ENCODE peak calls at places on chromosome 16, in four cellular contexts. One of them, this sample, is unnamed.
A peak's percentile ranks its signal among the peaks of the same experiment; 100 is the strongest.

GRCh38 chr16:27285676-27286196 is 17.2 kb upstream of the NSMCE1 start:
- DNase-seq in neural crest cell: no peak
- DNase-seq in psoas muscle: no peak
- DNase-seq in A549: no peak
- DNase-seq in this sample: no peak

GRCh38 chr16:54431041-54431996 is 144.7 kb upstream of the IRX3 start:
- DNase-seq in neural crest cell: no peak
- DNase-seq in psoas muscle: no peak
- DNase-seq in A549: no peak
- DNase-seq in this sample: no peak

GRCh38 chr16:82067042-82067809 is 32.2 kb downstream of the HSD17B2 start:
- DNase-seq in neural crest cell: no peak
- DNase-seq in psoas muscle: no peak
- DNase-seq in A549: no peak
- DNase-seq in this sample: no peak

GRCh38 chr16:57660715-57661463 is 7.2 kb upstream of the ADGRG3 start:
- DNase-seq in neural crest cell: no peak
- DNase-seq in psoas muscle: no peak
- DNase-seq in A549: no peak
- DNase-seq in this sample: no peak

GRCh38 chr16:11257131-11257938 is 1.3 kb upstream of the SOCS1 start:
- DNase-seq in neural crest cell: peak; percentile 61
- DNase-seq in psoas muscle: peak; percentile 68
- DNase-seq in A549: peak; percentile 91
- DNase-seq in this sample: peak; percentile 82

GRCh38 chr16:69861276-69862030 is 89.7 kb upstream of the CLEC18A start:
- DNase-seq in neural crest cell: no peak
- DNase-seq in psoas muscle: peak; percentile 26
- DNase-seq in A549: no peak
- DNase-seq in this sample: no peak

GRCh38 chr16:53817812-53818211 is 113.9 kb downstream of the FTO start:
- DNase-seq in neural crest cell: no peak
- DNase-seq in psoas muscle: no peak
- DNase-seq in A549: no peak
- DNase-seq in this sample: no peak

GRCh38 chr16:81551141-81551808 is 106.7 kb downstream of the CMIP start:
- DNase-seq in neural crest cell: no peak
- DNase-seq in psoas muscle: no peak
- DNase-seq in A549: no peak
- DNase-seq in this sample: peak; percentile 29

GRCh38 chr16:59907671-59908070 is 1173.6 kb upstream of the GOT2 start:
- DNase-seq in neural crest cell: no peak
- DNase-seq in psoas muscle: no peak
- DNase-seq in A549: no peak
- DNase-seq in this sample: no peak

GRCh38 chr16:61237804-61238485 is 798.3 kb downstream of the CDH8 start:
- DNase-seq in neural crest cell: no peak
- DNase-seq in psoas muscle: no peak
- DNase-seq in A549: no peak
- DNase-seq in this sample: no peak

GRCh38 chr16:5036228-5037156 is 2.8 kb upstream of the NAGPA start:
- DNase-seq in neural crest cell: no peak
- DNase-seq in psoas muscle: no peak
- DNase-seq in A549: no peak
- DNase-seq in this sample: no peak

GRCh38 chr16:12468552-12468951 is 335.1 kb downstream of the CPPED1 start:
- DNase-seq in neural crest cell: no peak
- DNase-seq in psoas muscle: no peak
- DNase-seq in A549: no peak
- DNase-seq in this sample: no peak
- TF ChIP-seq CTCF in neural crest cell: peak; percentile 34
- TF ChIP-seq CTCF in psoas muscle: no peak
- TF ChIP-seq CTCF in A549: no peak
- TF ChIP-seq CTCF in this sample: no peak

GRCh38 chr16:85566502-85567100 is 46.5 kb upstream of the GSE1 start:
- DNase-seq in neural crest cell: peak; percentile 49
- DNase-seq in psoas muscle: no peak
- DNase-seq in A549: no peak
- DNase-seq in this sample: no peak
- TF ChIP-seq CTCF in neural crest cell: peak; percentile 49
- TF ChIP-seq CTCF in psoas muscle: no peak
- TF ChIP-seq CTCF in A549: no peak
- TF ChIP-seq CTCF in this sample: no peak

GRCh38 chr16:50747206-50747956 is 5.5 kb downstream of the CYLD start:
- DNase-seq in neural crest cell: no peak
- DNase-seq in psoas muscle: no peak
- DNase-seq in A549: no peak
- DNase-seq in this sample: peak; percentile 25
- TF ChIP-seq CTCF in neural crest cell: peak; percentile 59
- TF ChIP-seq CTCF in psoas muscle: peak; percentile 46
- TF ChIP-seq CTCF in A549: no peak
- TF ChIP-seq CTCF in this sample: peak; percentile 79

GRCh38 chr16:89009343-89010209 is 32.6 kb upstream of the CBFA2T3 start:
- DNase-seq in neural crest cell: no peak
- DNase-seq in psoas muscle: peak; percentile 12
- DNase-seq in A549: no peak
- DNase-seq in this sample: peak; percentile 51

GRCh38 chr16:89006036-89006752 is 29.2 kb upstream of the CBFA2T3 start:
- DNase-seq in neural crest cell: no peak
- DNase-seq in psoas muscle: peak; percentile 4
- DNase-seq in A549: no peak
- DNase-seq in this sample: no peak

GRCh38 chr16:89010210-89010925 is 33.4 kb upstream of the CBFA2T3 start:
- DNase-seq in neural crest cell: no peak
- DNase-seq in psoas muscle: peak; percentile 7
- DNase-seq in A549: no peak
- DNase-seq in this sample: no peak

GRCh38 chr16:89005201-89006035 is 28.4 kb upstream of the CBFA2T3 start:
- DNase-seq in neural crest cell: no peak
- DNase-seq in psoas muscle: peak; percentile 11
- DNase-seq in A549: no peak
- DNase-seq in this sample: no peak

DNA sequence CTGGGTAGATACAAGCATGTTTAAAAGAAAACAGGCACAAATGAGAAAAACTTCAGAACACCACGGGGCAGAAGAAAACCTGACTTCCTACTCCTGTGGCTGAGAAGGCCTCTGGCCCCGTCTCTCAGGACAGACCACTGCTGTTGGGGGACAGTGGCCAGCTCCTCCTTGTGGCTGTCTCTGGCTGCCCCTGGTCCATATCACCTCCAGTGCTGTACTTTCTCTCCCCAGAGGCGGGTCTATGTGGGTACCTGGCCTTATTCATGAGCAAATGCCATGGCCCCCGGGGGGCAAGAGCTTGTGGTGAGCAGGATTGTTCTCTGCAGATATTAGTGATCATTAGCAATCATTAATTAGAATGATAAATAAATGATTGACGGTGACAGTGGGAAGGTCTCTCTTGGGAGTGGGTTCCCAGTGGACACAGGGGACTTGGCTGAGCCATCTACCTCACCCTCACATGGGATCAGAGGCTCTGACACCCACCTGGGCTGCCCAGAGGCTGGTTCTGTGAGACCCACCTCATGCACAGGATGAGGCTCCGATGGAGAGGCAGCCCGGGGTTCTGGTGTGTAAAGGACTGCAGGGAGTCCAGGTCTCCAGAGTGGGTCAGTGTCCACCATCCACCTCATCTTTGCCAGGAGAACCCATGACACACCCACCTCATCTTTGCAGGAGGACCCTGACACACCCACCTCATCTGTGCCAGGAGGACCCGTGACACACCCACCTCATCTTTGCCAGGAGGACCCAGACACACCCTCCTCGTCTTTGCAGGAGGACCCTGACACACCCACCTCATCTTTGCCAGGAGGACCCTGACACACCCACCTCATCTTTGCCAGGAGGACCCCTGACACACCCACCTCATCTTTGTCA is 30.6 kb upstream of the CBFA2T3 start:
- DNase-seq in neural crest cell: no peak
- DNase-seq in psoas muscle: peak; percentile 1
- DNase-seq in A549: no peak
- DNase-seq in this sample: no peak
- TF ChIP-seq CTCF in neural crest cell: no peak
- TF ChIP-seq CTCF in psoas muscle: no peak
- TF ChIP-seq CTCF in A549: no peak
- TF ChIP-seq CTCF in this sample: no peak

GRCh38 chr16:17053536-17054160 is 417.1 kb downstream of the XYLT1 start:
- DNase-seq in neural crest cell: no peak
- DNase-seq in psoas muscle: no peak
- DNase-seq in A549: no peak
- DNase-seq in this sample: no peak
- TF ChIP-seq CTCF in neural crest cell: peak; percentile 23
- TF ChIP-seq CTCF in psoas muscle: no peak
- TF ChIP-seq CTCF in A549: no peak
- TF ChIP-seq CTCF in this sample: no peak

DNA sequence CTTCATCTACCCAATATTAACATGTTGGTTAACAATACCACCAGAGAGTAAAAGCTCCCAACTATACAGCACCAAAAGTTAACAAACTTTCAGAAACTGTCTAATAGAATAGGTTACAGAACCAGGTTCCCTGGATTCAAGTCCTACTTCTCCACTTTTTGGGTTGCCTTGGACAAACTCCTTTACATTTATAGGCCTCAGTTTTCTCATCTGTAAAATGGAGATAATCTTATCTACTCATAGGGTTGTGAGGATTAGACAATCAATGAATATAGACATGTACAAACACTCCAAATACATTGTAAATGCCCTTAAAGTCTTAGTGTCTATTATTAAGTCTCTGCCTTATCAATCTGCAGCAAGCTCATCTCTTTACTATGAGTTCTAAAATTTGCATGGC is 435.2 kb downstream of the ZFHX3 start:
- DNase-seq in neural crest cell: no peak
- DNase-seq in psoas muscle: no peak
- DNase-seq in A549: no peak
- DNase-seq in this sample: no peak
- TF ChIP-seq CTCF in neural crest cell: no peak
- TF ChIP-seq CTCF in psoas muscle: no peak
- TF ChIP-seq CTCF in A549: no peak
- TF ChIP-seq CTCF in this sample: no peak

This sample was measured in activated CD8-positive, alpha-beta T cell treated with anti-CD3 and anti-CD28 coated beads for 36 hours.